ENCODE peak calls at places on chromosomes 2 and 18, in seven cellular contexts. One of them, this sample, is unnamed. For H3K27me3, the result is how much of the 10 kb centered on the place peaks cover.

GRCh38 chr2:54609647-54610046 is 113.8 kb upstream of the EML6 start:
- DNase-seq in heart left ventricle: no peak
- DNase-seq in esophagus squamous epithelium: no peak
- DNase-seq in body of pancreas: no peak
- DNase-seq in uterus: no peak
- DNase-seq in gastrocnemius medialis: no peak
- DNase-seq in ovary: no peak
- DNase-seq in this sample: no peak

GRCh38 chr18:57122906-57123510 is 23.9 kb upstream of the BOD1L2 start:
- DNase-seq in ovary: no peak
- DNase-seq in esophagus squamous epithelium: no peak
- DNase-seq in gastrocnemius medialis: no peak
- DNase-seq in body of pancreas: no peak
- DNase-seq in uterus: no peak
- DNase-seq in heart left ventricle: no peak
- DNase-seq in this sample: no peak

GRCh38 chr2:42725657-42726056 is 38.3 kb downstream of the OXER1 start:
- DNase-seq in gastrocnemius medialis: no peak
- DNase-seq in uterus: no peak
- DNase-seq in heart left ventricle: no peak
- DNase-seq in ovary: no peak
- DNase-seq in esophagus squamous epithelium: no peak
- DNase-seq in body of pancreas: no peak
- DNase-seq in this sample: no peak

GRCh38 chr2:99850076-99850710 is 292.2 kb downstream of the AFF3 start:
- DNase-seq in gastrocnemius medialis: no peak
- DNase-seq in heart left ventricle: no peak
- DNase-seq in uterus: no peak
- DNase-seq in esophagus squamous epithelium: no peak
- DNase-seq in ovary: no peak
- DNase-seq in body of pancreas: no peak
- DNase-seq in this sample: no peak

GRCh38 chr2:206218792-206219509 is 55.5 kb upstream of the ZDBF2 start:
- DNase-seq in gastrocnemius medialis: no peak
- DNase-seq in uterus: no peak
- DNase-seq in ovary: no peak
- DNase-seq in heart left ventricle: no peak
- DNase-seq in body of pancreas: no peak
- DNase-seq in esophagus squamous epithelium: no peak
- DNase-seq in this sample: no peak

GRCh38 chr18:63131106-63131943 is 188.2 kb downstream of the BCL2 start:
- DNase-seq in ovary: peak
- DNase-seq in gastrocnemius medialis: peak
- DNase-seq in body of pancreas: peak
- DNase-seq in esophagus squamous epithelium: no peak
- DNase-seq in uterus: peak
- DNase-seq in heart left ventricle: no peak
- DNase-seq in this sample: peak

GRCh38 chr18:499351-500229 is 911 bp downstream of the COLEC12 start:
- DNase-seq in uterus: peak
- DNase-seq in body of pancreas: peak
- DNase-seq in gastrocnemius medialis: no peak
- DNase-seq in ovary: no peak
- DNase-seq in heart left ventricle: no peak
- DNase-seq in esophagus squamous epithelium: no peak
- DNase-seq in this sample: peak

GRCh38 chr2:116804901-116805300 is 1009.6 kb upstream of the DDX18 start:
- DNase-seq in ovary: no peak
- DNase-seq in gastrocnemius medialis: no peak
- DNase-seq in body of pancreas: no peak
- DNase-seq in esophagus squamous epithelium: no peak
- DNase-seq in uterus: no peak
- DNase-seq in heart left ventricle: no peak
- DNase-seq in this sample: no peak

GRCh38 chr2:135909976-135910375 is 33.7 kb upstream of the MCM6 start:
- DNase-seq in body of pancreas: no peak
- DNase-seq in ovary: no peak
- DNase-seq in heart left ventricle: no peak
- DNase-seq in gastrocnemius medialis: no peak
- DNase-seq in uterus: no peak
- DNase-seq in esophagus squamous epithelium: no peak
- DNase-seq in this sample: no peak

GRCh38 chr2:135913726-135914365 is 37.6 kb upstream of the MCM6 start:
- DNase-seq in heart left ventricle: no peak
- DNase-seq in uterus: no peak
- DNase-seq in gastrocnemius medialis: no peak
- DNase-seq in ovary: no peak
- DNase-seq in esophagus squamous epithelium: no peak
- DNase-seq in body of pancreas: peak
- DNase-seq in this sample: no peak

GRCh38 chr2:135916232-135916631 is 40.0 kb upstream of the MCM6 start:
- DNase-seq in ovary: no peak
- DNase-seq in heart left ventricle: no peak
- DNase-seq in body of pancreas: no peak
- DNase-seq in uterus: no peak
- DNase-seq in gastrocnemius medialis: no peak
- DNase-seq in esophagus squamous epithelium: no peak
- DNase-seq in this sample: no peak

DNA sequence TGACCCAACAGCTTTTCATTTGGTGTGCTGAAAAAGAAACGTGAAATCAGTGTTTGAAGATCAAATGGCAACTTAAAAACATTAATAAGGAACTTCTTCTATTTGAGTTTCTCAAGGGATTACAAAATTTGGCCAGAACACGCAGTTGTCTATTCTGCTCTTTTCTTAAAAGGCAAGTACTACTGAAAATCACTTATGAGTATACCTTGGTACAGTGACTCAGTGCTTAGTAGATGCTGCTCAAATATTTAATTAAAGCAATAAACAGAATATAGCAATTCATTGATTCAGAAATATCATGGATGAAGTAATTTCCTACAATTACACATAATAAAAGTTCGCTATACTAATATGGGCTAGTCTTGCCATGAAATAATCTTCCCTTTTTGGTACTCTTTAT is 38.2 kb upstream of the MCM6 start:
- DNase-seq in heart left ventricle: no peak
- DNase-seq in uterus: no peak
- DNase-seq in body of pancreas: no peak
- DNase-seq in gastrocnemius medialis: no peak
- DNase-seq in ovary: no peak
- DNase-seq in esophagus squamous epithelium: no peak
- DNase-seq in this sample: no peak
- TF ChIP-seq POLR2A in heart left ventricle: no peak
- TF ChIP-seq POLR2A in uterus: no peak
- TF ChIP-seq POLR2A in body of pancreas: no peak
- TF ChIP-seq POLR2A in gastrocnemius medialis: no peak
- TF ChIP-seq POLR2A in ovary: no peak
- TF ChIP-seq POLR2A in esophagus squamous epithelium: no peak
- TF ChIP-seq POLR2A in this sample: no peak

DNA sequence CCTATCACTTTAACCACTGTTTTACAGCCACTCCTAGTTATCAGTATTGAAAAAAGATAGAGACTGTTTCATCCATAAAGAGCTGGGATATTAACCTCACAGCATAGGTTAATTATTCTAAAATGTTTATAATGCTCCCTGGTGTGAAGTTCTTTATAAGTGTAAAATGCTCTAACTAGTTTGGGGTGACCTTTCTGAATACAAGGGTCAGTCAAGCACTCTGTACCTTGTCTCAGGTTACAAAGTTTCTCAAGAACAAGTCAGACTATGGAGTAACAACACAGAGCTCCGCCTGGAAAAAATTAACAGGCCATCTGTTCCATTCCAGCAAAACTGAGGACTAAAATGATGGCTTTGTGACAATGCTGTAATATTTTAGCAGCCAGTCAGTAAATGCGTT is 107.4 kb downstream of the NOL4 start:
- DNase-seq in ovary: no peak
- DNase-seq in uterus: no peak
- DNase-seq in gastrocnemius medialis: no peak
- DNase-seq in heart left ventricle: no peak
- DNase-seq in esophagus squamous epithelium: no peak
- DNase-seq in body of pancreas: no peak
- DNase-seq in this sample: no peak
- H3K27ac ChIP-seq in ovary: no peak
- H3K27ac ChIP-seq in uterus: no peak
- H3K27ac ChIP-seq in gastrocnemius medialis: no peak
- H3K27ac ChIP-seq in heart left ventricle: no peak
- H3K27ac ChIP-seq in esophagus squamous epithelium: no peak
- H3K27ac ChIP-seq in body of pancreas: no peak
- H3K27ac ChIP-seq in this sample: no peak

GRCh38 chr2:9231291-9232165 is 24.9 kb downstream of the ASAP2 start:
- DNase-seq in ovary: no peak
- DNase-seq in heart left ventricle: peak
- DNase-seq in uterus: no peak
- DNase-seq in body of pancreas: no peak
- DNase-seq in gastrocnemius medialis: no peak
- DNase-seq in esophagus squamous epithelium: no peak
- DNase-seq in this sample: no peak
- H3K27me3 ChIP-seq in ovary: under half
- H3K27me3 ChIP-seq in heart left ventricle: under half
- H3K27me3 ChIP-seq in uterus: under half
- H3K27me3 ChIP-seq in body of pancreas: under half
- H3K27me3 ChIP-seq in gastrocnemius medialis: under half
- H3K27me3 ChIP-seq in esophagus squamous epithelium: under half
- H3K27me3 ChIP-seq in this sample: under half

GRCh38 chr2:66435549-66435875 is 587 bp downstream of the MEIS1 start:
- DNase-seq in ovary: no peak
- DNase-seq in body of pancreas: no peak
- DNase-seq in heart left ventricle: no peak
- DNase-seq in uterus: no peak
- DNase-seq in gastrocnemius medialis: no peak
- DNase-seq in esophagus squamous epithelium: no peak
- DNase-seq in this sample: no peak

GRCh38 chr2:66433945-66434678 is 813 bp upstream of the MEIS1 start:
- DNase-seq in esophagus squamous epithelium: no peak
- DNase-seq in gastrocnemius medialis: no peak
- DNase-seq in ovary: peak
- DNase-seq in heart left ventricle: peak
- DNase-seq in body of pancreas: peak
- DNase-seq in uterus: peak
- DNase-seq in this sample: peak

GRCh38 chr2:66435963-66436362 is 1.0 kb downstream of the MEIS1 start:
- DNase-seq in esophagus squamous epithelium: no peak
- DNase-seq in body of pancreas: no peak
- DNase-seq in heart left ventricle: no peak
- DNase-seq in uterus: no peak
- DNase-seq in gastrocnemius medialis: no peak
- DNase-seq in ovary: no peak
- DNase-seq in this sample: no peak

GRCh38 chr2:66433695-66433944 is 1.3 kb upstream of the MEIS1 start:
- DNase-seq in gastrocnemius medialis: no peak
- DNase-seq in esophagus squamous epithelium: no peak
- DNase-seq in heart left ventricle: no peak
- DNase-seq in uterus: no peak
- DNase-seq in body of pancreas: no peak
- DNase-seq in ovary: no peak
- DNase-seq in this sample: no peak

DNA sequence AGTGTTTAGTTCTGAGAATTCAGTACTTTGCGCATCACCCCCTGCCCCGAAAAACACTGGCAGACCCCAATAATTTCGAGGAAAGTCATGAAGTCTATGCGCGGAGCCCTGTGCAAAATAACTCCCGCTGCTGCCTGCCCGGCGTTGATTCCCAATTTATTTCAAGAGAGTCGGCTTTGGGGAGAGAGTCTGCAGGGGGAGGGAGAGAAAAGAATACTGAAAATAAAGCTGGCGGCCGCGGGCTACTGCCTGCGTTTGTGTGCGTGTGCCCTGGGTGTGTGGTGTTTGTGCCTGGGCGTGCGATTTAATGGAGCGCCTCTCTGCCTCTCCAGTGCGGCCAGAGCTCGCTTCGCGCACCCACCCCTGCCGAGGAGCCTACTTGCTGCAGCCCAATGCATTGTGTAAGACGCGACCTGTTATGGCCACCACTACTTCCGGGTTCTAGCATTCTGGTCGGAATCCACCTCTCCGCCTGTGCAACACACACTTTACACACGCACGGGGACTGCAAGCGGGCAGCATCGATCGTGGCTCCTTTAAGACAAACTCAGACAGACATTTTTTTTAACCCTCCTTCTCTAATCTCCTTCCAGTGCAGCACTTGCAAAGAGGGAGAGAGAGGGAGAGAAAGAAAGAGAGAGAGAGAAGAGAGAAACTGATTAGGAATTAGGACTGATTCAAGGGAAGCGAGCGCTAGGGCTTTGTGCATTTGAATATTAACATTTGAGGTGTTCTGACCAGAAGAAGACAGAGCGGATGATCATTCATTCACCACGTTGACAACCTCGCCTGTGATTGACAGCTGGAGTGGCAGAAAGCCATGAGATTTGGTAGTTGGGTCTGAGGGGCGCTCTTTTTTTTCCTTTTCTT is at the start of gene MEIS1:
- DNase-seq in ovary: peak
- DNase-seq in uterus: peak
- DNase-seq in heart left ventricle: peak
- DNase-seq in gastrocnemius medialis: peak
- DNase-seq in body of pancreas: peak
- DNase-seq in esophagus squamous epithelium: peak
- DNase-seq in this sample: peak
- TF ChIP-seq POLR2A in ovary: peak
- TF ChIP-seq POLR2A in uterus: peak
- TF ChIP-seq POLR2A in heart left ventricle: peak
- TF ChIP-seq POLR2A in gastrocnemius medialis: peak
- TF ChIP-seq POLR2A in body of pancreas: peak
- TF ChIP-seq POLR2A in esophagus squamous epithelium: peak
- TF ChIP-seq POLR2A in this sample: peak

DNA sequence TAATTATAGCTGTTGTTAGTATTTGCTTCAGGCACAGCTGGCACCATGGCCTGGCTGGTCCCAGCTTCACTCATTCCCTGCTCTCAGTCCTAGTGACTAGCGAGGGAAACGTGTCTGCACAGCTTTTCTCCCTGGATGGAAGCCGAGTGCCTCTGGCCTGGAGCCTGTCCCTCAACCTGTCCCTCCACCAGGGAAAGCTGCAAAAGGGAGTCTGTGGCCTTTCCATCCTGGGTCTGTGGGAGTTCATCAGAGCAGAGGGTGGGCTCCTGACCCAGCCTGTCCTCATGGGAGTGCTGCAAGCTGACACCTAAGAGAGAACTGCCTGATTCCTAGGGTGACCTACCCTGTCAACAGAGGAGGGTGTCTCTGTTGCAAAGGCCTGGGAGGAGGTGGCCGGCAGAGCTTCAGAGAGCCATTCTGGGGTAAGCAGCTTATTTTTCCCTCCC is 118.3 kb downstream of the CAPN13 start:
- DNase-seq in heart left ventricle: no peak
- DNase-seq in gastrocnemius medialis: no peak
- DNase-seq in body of pancreas: no peak
- DNase-seq in esophagus squamous epithelium: no peak
- DNase-seq in ovary: no peak
- DNase-seq in uterus: no peak
- DNase-seq in this sample: peak
- H3K27ac ChIP-seq in heart left ventricle: peak
- H3K27ac ChIP-seq in gastrocnemius medialis: peak
- H3K27ac ChIP-seq in body of pancreas: no peak
- H3K27ac ChIP-seq in esophagus squamous epithelium: peak
- H3K27ac ChIP-seq in ovary: no peak
- H3K27ac ChIP-seq in uterus: peak
- H3K27ac ChIP-seq in this sample: peak